ENCODE peak calls at places on chromosomes 7 and 10, in six cellular contexts. P, W, O, U, V and T are unnamed samples.

GRCh38 chr7:96671854-96672253 is 37.8 kb downstream of the SEM1 start:
- DNase-seq in P (no peak), W (no peak), O (no peak), U (no peak), V (no peak), T (no peak)

GRCh38 chr10:84525120-84525806 is 196.9 kb downstream of the CCSER2 start:
- DNase-seq in P (no peak), W (no peak), O (no peak), U (no peak), V (no peak), T (no peak)

GRCh38 chr10:99297033-99297432 is 32.1 kb upstream of the CNNM1 start:
- DNase-seq in P (no peak), W (no peak), O (no peak), U (no peak), V (no peak), T (peak)

GRCh38 chr10:21194510-21194993 is 297.4 kb upstream of the NEBL start:
- DNase-seq in P (no peak), W (no peak), O (no peak), U (peak), V (peak), T (peak)

GRCh38 chr7:2542011-2542923 is 13.1 kb downstream of the BRAT1 start:
- DNase-seq in P (no peak), W (no peak), O (no peak), U (peak), V (no peak), T (no peak)

GRCh38 chr7:129597672-129598071 is 13.8 kb upstream of the NRF1 start:
- DNase-seq in P (no peak), W (no peak), O (no peak), U (no peak), V (no peak), T (no peak)

GRCh38 chr7:75639071-75639892 is 99.5 kb downstream of the HIP1 start:
- DNase-seq in P (peak), W (peak), O (peak), U (peak), V (peak), T (peak)

GRCh38 chr10:116561026-116561425 is 15.3 kb downstream of the PNLIP start:
- DNase-seq in P (no peak), W (no peak), O (no peak), U (no peak), V (no peak), T (no peak)

GRCh38 chr7:112272921-112273561 is 66.5 kb downstream of the ZNF277 start:
- DNase-seq in P (no peak), W (no peak), O (no peak), U (peak), V (peak), T (no peak)

GRCh38 chr7:39186131-39186530 is 208.4 kb downstream of the POU6F2 start:
- DNase-seq in P (no peak), W (no peak), O (no peak), U (no peak), V (no peak), T (no peak)

GRCh38 chr7:45568536-45569289 is 5.5 kb upstream of the ADCY1 start:
- DNase-seq in P (no peak), W (no peak), O (no peak), U (no peak), V (no peak), T (no peak)

GRCh38 chr10:119871881-119872609 is 598 bp downstream of the MCMBP start:
- DNase-seq in P (peak), W (peak), O (peak), U (peak), V (peak), T (peak)

GRCh38 chr10:130481076-130481930 is 345.1 kb downstream of the GLRX3 start:
- DNase-seq in P (no peak), W (no peak), O (no peak), U (no peak), V (no peak), T (no peak)

GRCh38 chr10:132714906-132715790 is 70.8 kb downstream of the NKX6-2 start:
- DNase-seq in P (no peak), W (no peak), O (no peak), U (no peak), V (no peak), T (no peak)

GRCh38 chr7:157087646-157088045 is 51.1 kb upstream of the UBE3C start:
- DNase-seq in P (no peak), W (no peak), O (no peak), U (no peak), V (no peak), T (no peak)

GRCh38 chr7:139232377-139232717 is 1.3 kb downstream of the UBN2 start:
- DNase-seq in P (no peak), W (no peak), O (no peak), U (no peak), V (peak), T (no peak)

GRCh38 chr10:96250349-96250748 is 21.0 kb downstream of the BLNK start:
- DNase-seq in P (no peak), W (no peak), O (no peak), U (no peak), V (no peak), T (no peak)

GRCh38 chr7:158586499-158587191 is 978 bp downstream of the PTPRN2 start:
- DNase-seq in P (no peak), W (no peak), O (no peak), U (no peak), V (no peak), T (no peak)

GRCh38 chr7:158588878-158589442 is 1.3 kb upstream of the PTPRN2 start:
- DNase-seq in P (no peak), W (no peak), O (no peak), U (no peak), V (no peak), T (no peak)

GRCh38 chr7:158589653-158590052 is 2.0 kb upstream of the PTPRN2 start:
- DNase-seq in P (no peak), W (no peak), O (no peak), U (no peak), V (no peak), T (no peak)

GRCh38 chr7:158587425-158588084 is at the start of gene PTPRN2:
- DNase-seq in P (peak), W (peak), O (peak), U (peak), V (peak), T (peak)

GRCh38 chr7:158588085-158588877 is 658 bp upstream of the PTPRN2 start:
- DNase-seq in P (peak), W (no peak), O (no peak), U (no peak), V (no peak), T (no peak)
- H3K4me3 ChIP-seq in P (peak), W (peak), O (peak), U (peak), V (peak), T (no peak)

DNA sequence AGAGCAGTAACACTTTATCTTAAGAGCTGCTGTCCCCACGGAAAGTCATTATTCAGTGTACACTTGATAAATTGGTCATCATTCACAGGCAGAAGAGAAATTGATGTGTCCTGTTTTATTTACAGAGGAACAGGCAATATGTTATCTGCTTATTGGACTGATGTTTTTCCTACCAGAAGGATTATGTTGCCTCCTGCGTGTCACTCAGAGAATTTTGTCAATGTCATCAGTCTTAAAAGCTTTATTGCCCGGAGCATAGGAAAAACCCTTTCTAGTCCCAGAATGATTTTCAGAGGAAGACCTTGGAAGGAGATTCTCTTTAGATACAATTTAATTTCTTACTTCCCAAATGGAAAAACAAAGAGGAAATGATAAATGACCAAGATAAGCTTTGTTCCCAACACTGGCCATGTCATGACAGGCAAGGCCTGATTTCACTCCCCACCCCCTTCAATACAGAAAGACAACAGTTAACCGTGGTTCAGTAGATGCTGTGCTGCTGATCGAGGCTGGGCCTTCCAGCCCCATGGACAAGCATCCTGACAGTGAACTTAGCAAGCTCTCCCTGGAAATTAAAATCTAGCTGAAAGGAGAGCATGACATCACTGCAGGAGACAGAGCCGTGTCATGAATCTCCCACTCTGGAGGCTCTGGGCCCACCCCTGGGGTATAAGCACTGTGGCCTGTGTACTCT is 118.7 kb upstream of the LYZL2 start:
- DNase-seq in P (no peak), W (no peak), O (no peak), U (no peak), V (no peak), T (no peak)
- H3K4me3 ChIP-seq in P (no peak), W (no peak), O (no peak), U (no peak), V (no peak), T (no peak)

GRCh38 chr10:60197206-60197605 is 192.5 kb downstream of the ANK3 start:
- DNase-seq in P (no peak), W (no peak), O (no peak), U (no peak), V (no peak), T (no peak)
- H3K4me3 ChIP-seq in P (no peak), W (no peak), O (no peak), U (no peak), V (no peak), T (no peak)

GRCh38 chr7:123769371-123769770 is 20.6 kb upstream of the WASL start:
- DNase-seq in P (no peak), W (peak), O (no peak), U (no peak), V (peak), T (peak)

GRCh38 chr7:123768493-123768892 is 19.7 kb upstream of the WASL start:
- DNase-seq in P (no peak), W (no peak), O (no peak), U (no peak), V (no peak), T (no peak)

GRCh38 chr7:123771846-123772245 is 23.0 kb upstream of the WASL start:
- DNase-seq in P (no peak), W (no peak), O (no peak), U (no peak), V (no peak), T (no peak)

GRCh38 chr7:123771256-123771655 is 22.5 kb upstream of the WASL start:
- DNase-seq in P (no peak), W (no peak), O (no peak), U (no peak), V (no peak), T (no peak)

DNA sequence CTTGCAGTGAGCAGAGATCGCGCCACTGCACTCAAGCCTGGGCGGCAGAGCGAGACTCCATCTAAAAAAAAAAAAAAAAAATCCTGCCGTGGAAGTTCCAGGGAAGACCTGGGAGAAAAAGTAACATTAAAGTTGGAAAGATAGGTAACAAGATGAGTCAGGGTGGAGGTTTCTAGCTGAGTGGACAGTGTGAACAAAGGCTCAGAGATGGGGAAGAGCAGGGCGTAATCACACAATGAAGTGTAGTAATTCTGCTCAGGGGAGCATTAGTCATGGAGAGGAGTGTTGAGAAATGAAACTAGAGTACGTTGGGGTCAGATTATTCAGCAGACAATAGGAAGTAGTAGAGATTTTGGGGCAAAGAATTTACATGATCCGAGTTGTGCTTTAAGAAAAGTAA is 21.6 kb upstream of the WASL start:
- DNase-seq in P (no peak), W (no peak), O (no peak), U (no peak), V (peak), T (no peak)
- H3K4me3 ChIP-seq in P (no peak), W (no peak), O (no peak), U (no peak), V (no peak), T (no peak)

GRCh38 chr10:101095550-101096213 is 33.9 kb downstream of the KAZALD1 start:
- DNase-seq in P (peak), W (peak), O (peak), U (peak), V (peak), T (peak)
- H3K4me3 ChIP-seq in P (no peak), W (no peak), O (no peak), U (no peak), V (no peak), T (no peak)

GRCh38 chr10:5628798-5629788 is 37.3 kb downstream of the ASB13 start:
- DNase-seq in P (no peak), W (no peak), O (no peak), U (no peak), V (peak), T (no peak)
- H3K4me3 ChIP-seq in P (no peak), W (peak), O (no peak), U (peak), V (peak), T (no peak)

DNA sequence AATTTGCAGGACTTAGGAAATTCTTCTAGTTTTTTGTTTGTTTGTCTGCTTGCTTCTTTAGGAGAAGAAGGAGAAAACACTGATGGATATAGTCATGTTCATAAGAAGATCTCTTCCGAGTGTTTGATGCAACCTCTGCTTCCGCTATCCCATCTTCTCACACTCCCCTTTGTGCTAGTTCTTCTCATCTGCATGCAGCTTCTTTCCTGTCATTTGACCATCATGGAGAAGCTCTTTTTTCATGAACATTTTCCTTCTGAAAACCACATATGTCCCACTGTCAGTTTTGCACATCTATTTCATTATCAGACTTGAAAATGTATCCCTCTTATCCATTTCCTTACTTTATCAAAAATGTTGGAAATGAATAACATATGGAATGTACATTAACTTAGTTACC is 346.9 kb upstream of the PRKCQ start:
- DNase-seq in P (no peak), W (no peak), O (no peak), U (no peak), V (no peak), T (no peak)
- H3K4me3 ChIP-seq in P (no peak), W (no peak), O (no peak), U (no peak), V (no peak), T (no peak)

GRCh38 chr10:102678842-102679289 is 34.6 kb downstream of the TRIM8 start:
- DNase-seq in P (peak), W (peak), O (no peak), U (peak), V (peak), T (peak)
- H3K4me3 ChIP-seq in P (peak), W (peak), O (no peak), U (no peak), V (no peak), T (no peak)

GRCh38 chr10:72523062-72523461 is 102.8 kb downstream of the MICU1 start:
- DNase-seq in P (no peak), W (no peak), O (no peak), U (no peak), V (no peak), T (no peak)
- H3K4me3 ChIP-seq in P (no peak), W (no peak), O (no peak), U (no peak), V (no peak), T (no peak)